ENCODE peak calls at places on chromosomes 13 and 19, in five cellular contexts. S is amniotic stem cell, I is neural progenitor cell, C is Daoy, J is Right ventricle myocardium superior. O is an unnamed sample.

GRCh38 chr19:35114656-35115537 is 726 bp upstream of the FXYD3 start:
- DNase-seq in C (peak), I (peak), S (no peak), J (peak), O (peak)

GRCh38 chr19:50266896-50267295 is 62.3 kb downstream of the KCNC3 start:
- DNase-seq in S (no peak), J (no peak), C (peak), I (peak), O (no peak)

GRCh38 chr13:104086205-104086604 is 1020.0 kb upstream of the SLC10A2 start:
- DNase-seq in J (no peak), C (no peak), S (no peak), I (no peak), O (no peak)

GRCh38 chr19:48244289-48244688 is 11.4 kb downstream of the CARD8 start:
- DNase-seq in I (no peak), J (no peak), C (peak), S (no peak), O (no peak)

GRCh38 chr13:50892162-50892944 is 17.2 kb upstream of the RNASEH2B start:
- DNase-seq in C (no peak), J (no peak), I (no peak), S (no peak), O (no peak)

GRCh38 chr13:32117696-32118095 is 86.1 kb downstream of the FRY start:
- DNase-seq in S (no peak), J (peak), I (no peak), C (no peak), O (peak)

GRCh38 chr19:45681391-45682015 is 10.2 kb downstream of the SNRPD2 start:
- DNase-seq in I (peak), S (peak), J (peak), C (peak), O (peak)

GRCh38 chr13:77515785-77516184 is 19.7 kb upstream of the SCEL start:
- DNase-seq in J (no peak), C (no peak), S (no peak), I (no peak), O (no peak)

GRCh38 chr19:4724252-4724514 is 541 bp upstream of the DPP9 start:
- DNase-seq in S (no peak), J (no peak), C (no peak), I (no peak), O (no peak)

GRCh38 chr13:114339779-114340534 is 25.7 kb downstream of the CHAMP1 start:
- DNase-seq in S (peak), J (peak), C (peak), I (no peak), O (no peak)

GRCh38 chr13:21610687-21611086 is 6.7 kb upstream of the MICU2 start:
- DNase-seq in C (no peak), S (no peak), I (no peak), J (no peak), O (no peak)

GRCh38 chr19:38239816-38240215 is 15.8 kb upstream of the DPF1 start:
- DNase-seq in I (no peak), J (no peak), C (no peak), S (no peak), O (no peak)

GRCh38 chr13:33739254-33739653 is 78.7 kb upstream of the RFC3 start:
- DNase-seq in S (no peak), C (no peak), J (no peak), I (no peak), O (no peak)

GRCh38 chr19:898663-899062 is 5.4 kb downstream of the RNU6-9 start:
- DNase-seq in C (no peak), I (peak), J (no peak), S (no peak), O (no peak)

GRCh38 chr19:43527860-43528622 is 1.0 kb upstream of the ETHE1 start:
- DNase-seq in J (peak), I (no peak), C (peak), S (no peak), O (peak)

GRCh38 chr19:11324079-11324661 is 15.3 kb downstream of the RAB3D start:
- DNase-seq in S (peak), I (no peak), C (peak), J (peak), O (peak)

GRCh38 chr13:30124131-30124768 is 183.1 kb downstream of the KATNAL1 start:
- DNase-seq in C (no peak), I (no peak), J (no peak), S (no peak), O (no peak)

GRCh38 chr13:91609353-91609752 is 210.9 kb downstream of the GPC5 start:
- DNase-seq in J (no peak), C (no peak), S (no peak), I (no peak), O (no peak)

GRCh38 chr13:73331556-73331955 is 272.8 kb downstream of the KLF5 start:
- DNase-seq in I (no peak), C (no peak), J (no peak), S (no peak), O (no peak)

GRCh38 chr19:48206402-48207093 is 36.1 kb downstream of the ZSWIM9 start:
- DNase-seq in C (no peak), S (no peak), J (no peak), I (no peak), O (no peak)